ENCODE peak calls at places on chromosomes 1 and 21, in five cellular contexts. N is sigmoid colon, C is body of pancreas, L is GM23338, O is heart right ventricle. R is an unnamed sample.

GRCh38 chr1:94698759-94699502 is 121.2 kb upstream of the SLC44A3 start:
- DNase-seq in O (no peak), C (no peak), N (no peak), L (no peak), R (no peak)

GRCh38 chr1:153577624-153578051 is 12.0 kb upstream of the S100A2 start:
- DNase-seq in O (no peak), N (no peak), C (no peak), L (peak; percentile 11), R (no peak)

GRCh38 chr1:77954521-77954920 is 24.4 kb downstream of the FUBP1 start:
- DNase-seq in O (no peak), C (no peak), L (no peak), N (no peak), R (no peak)

GRCh38 chr1:11337536-11338350 is 64.7 kb downstream of the UBIAD1 start:
- DNase-seq in O (peak; percentile 21), C (peak; percentile 31), L (peak; percentile 82), N (no peak), R (no peak)

GRCh38 chr1:229197225-229197677 is 73.7 kb upstream of the RAB4A start:
- DNase-seq in O (no peak), C (no peak), N (no peak), L (no peak), R (no peak)

GRCh38 chr1:155062702-155063411 is 683 bp upstream of the EFNA4 start:
- DNase-seq in O (no peak), N (no peak), L (peak; percentile 88), C (peak; percentile 75), R (peak; percentile 69)

GRCh38 chr1:4655674-4656532 is 1.5 kb downstream of the AJAP1 start:
- DNase-seq in C (peak; percentile 49), O (peak; percentile 52), N (peak; percentile 73), L (no peak), R (peak; percentile 32)

GRCh38 chr1:113714606-113715269 is 44.5 kb downstream of the PHTF1 start:
- DNase-seq in C (peak; percentile 34), O (no peak), L (peak; percentile 25), N (no peak), R (no peak)

GRCh38 chr1:174953657-174954435 is 45.9 kb upstream of the CACYBP start:
- DNase-seq in N (no peak), L (peak; percentile 46), C (no peak), O (no peak), R (no peak)

GRCh38 chr1:54273092-54273836 is 73.3 kb downstream of the MRPL37 start:
- DNase-seq in O (peak; percentile 43), L (peak; percentile 72), C (peak; percentile 71), N (peak; percentile 96), R (peak; percentile 60)

GRCh38 chr1:66095190-66095589 is 302.5 kb downstream of the PDE4B start:
- DNase-seq in L (no peak), C (no peak), O (no peak), N (no peak), R (no peak)

GRCh38 chr1:6508154-6508875 is 16.8 kb upstream of the PLEKHG5 start:
- DNase-seq in O (no peak), C (no peak), L (no peak), N (no peak), R (no peak)

GRCh38 chr1:113292660-113293626 is 97.4 kb upstream of the MAGI3 start:
- DNase-seq in O (no peak), C (peak; percentile 17), L (no peak), N (no peak), R (no peak)

GRCh38 chr1:181768216-181768929 is 285.1 kb downstream of the CACNA1E start:
- DNase-seq in O (no peak), C (no peak), L (no peak), N (no peak), R (no peak)

GRCh38 chr1:208165659-208166058 is 78.5 kb downstream of the PLXNA2 start:
- DNase-seq in L (no peak), C (no peak), O (no peak), N (peak; percentile 71), R (peak; percentile 19)

GRCh38 chr1:163055005-163055404 is 14.2 kb upstream of the RGS4 start:
- DNase-seq in C (no peak), O (no peak), N (no peak), L (no peak), R (no peak)

GRCh38 chr1:147735423-147735822 is 25.0 kb downstream of the GJA5 start:
- DNase-seq in L (no peak), C (no peak), N (no peak), O (no peak), R (no peak)

GRCh38 chr1:226329237-226329636 is 20.3 kb upstream of the LIN9 start:
- DNase-seq in N (no peak), C (no peak), O (no peak), L (no peak), R (no peak)

GRCh38 chr1:62070384-62071011 is 124.2 kb upstream of the L1TD1 start:
- DNase-seq in N (no peak), O (no peak), L (peak; percentile 49), C (no peak), R (no peak)

GRCh38 chr1:206709772-206710456 is 25.2 kb downstream of the MAPKAPK2 start:
- DNase-seq in O (no peak), C (no peak), L (no peak), N (peak; percentile 17), R (no peak)

GRCh38 chr1:55067022-55067781 is 27.9 kb downstream of the PCSK9 start:
- DNase-seq in C (no peak), N (no peak), L (no peak), O (peak; percentile 76), R (peak; percentile 48)

GRCh38 chr1:6984996-6985395 is 199.7 kb downstream of the CAMTA1 start:
- DNase-seq in O (no peak), C (no peak), N (no peak), L (no peak), R (peak; percentile 42)

GRCh38 chr1:154751690-154752089 is 118.4 kb downstream of the KCNN3 start:
- DNase-seq in O (no peak), C (no peak), L (no peak), N (peak; percentile 83), R (no peak)

GRCh38 chr1:37631039-37631428 is 3.7 kb downstream of the RSPO1 start:
- DNase-seq in N (no peak), C (no peak), L (no peak), O (no peak), R (no peak)

GRCh38 chr1:51627672-51628071 is 10.8 kb downstream of the OSBPL9 start:
- DNase-seq in N (no peak), C (no peak), L (peak; percentile 75), O (no peak), R (no peak)

GRCh38 chr1:44029260-44029910 is 1.9 kb downstream of the SLC6A9 start:
- DNase-seq in L (peak; percentile 73), C (peak; percentile 49), O (peak; percentile 29), N (peak; percentile 69), R (no peak)

GRCh38 chr21:43312751-43313169 is 114.2 kb downstream of the SIK1 start:
- DNase-seq in N (no peak), L (peak; percentile 53), C (no peak), O (no peak), R (no peak)

GRCh38 chr1:167774710-167775109 is 52.9 kb downstream of the MPZL1 start:
- DNase-seq in C (no peak), N (no peak), L (no peak), O (no peak), R (no peak)

DNA sequence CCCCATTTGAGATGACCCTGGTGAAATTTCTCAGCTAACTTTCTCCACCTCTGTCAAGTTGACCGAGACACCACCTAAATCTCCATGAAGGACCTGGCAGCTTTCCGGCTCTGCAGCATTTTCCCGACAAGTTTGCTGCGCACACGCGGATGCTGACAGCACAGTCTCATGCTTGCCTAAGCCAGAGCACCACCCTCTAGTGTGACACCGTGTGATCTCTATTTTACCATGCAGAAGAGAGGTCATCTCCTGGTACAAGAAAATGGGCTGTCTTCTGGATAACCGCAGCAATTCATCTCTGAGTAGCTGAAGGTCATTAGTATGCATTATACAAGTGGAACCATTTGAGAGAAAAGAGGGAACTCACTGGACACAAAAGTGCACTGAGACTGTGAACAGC is 38.9 kb upstream of the H6PD start:
- DNase-seq in C (no peak), N (no peak), L (no peak), O (no peak), R (no peak)
- H3K4me1 ChIP-seq in C (peaks cover 9% of the 10 kb centered on the region), N (peaks cover 19% of the 10 kb centered on the region), L (peaks cover 3% of the 10 kb centered on the region), O (peaks cover 39% of the 10 kb centered on the region), R (no peaks in the 10 kb centered on the region)

DNA sequence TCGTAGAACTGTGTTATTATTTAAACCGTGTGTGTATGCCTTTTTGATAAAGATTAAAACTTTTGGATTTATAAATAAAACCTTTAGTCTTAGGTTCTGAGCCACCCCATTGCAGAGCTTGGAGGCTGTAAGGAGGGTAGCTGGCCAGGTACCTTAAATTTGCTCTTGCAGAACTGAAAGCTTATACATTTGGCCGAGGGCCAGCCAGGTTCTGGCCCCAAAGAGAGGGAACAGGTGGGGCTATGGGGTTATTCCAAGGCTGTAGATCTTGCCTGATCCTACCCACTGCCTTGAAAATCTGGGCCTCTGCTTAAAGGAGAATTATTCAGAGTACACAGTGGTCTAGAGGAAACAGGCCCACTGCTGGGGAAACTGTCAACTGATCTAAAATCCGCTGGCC is 59.6 kb downstream of the CAMK2N1 start:
- DNase-seq in C (no peak), L (no peak), N (no peak), O (no peak), R (no peak)
- H3K4me1 ChIP-seq in C (no peaks in the 10 kb centered on the region), L (no peaks in the 10 kb centered on the region), N (no peaks in the 10 kb centered on the region), O (no peaks in the 10 kb centered on the region), R (no peaks in the 10 kb centered on the region)

DNA sequence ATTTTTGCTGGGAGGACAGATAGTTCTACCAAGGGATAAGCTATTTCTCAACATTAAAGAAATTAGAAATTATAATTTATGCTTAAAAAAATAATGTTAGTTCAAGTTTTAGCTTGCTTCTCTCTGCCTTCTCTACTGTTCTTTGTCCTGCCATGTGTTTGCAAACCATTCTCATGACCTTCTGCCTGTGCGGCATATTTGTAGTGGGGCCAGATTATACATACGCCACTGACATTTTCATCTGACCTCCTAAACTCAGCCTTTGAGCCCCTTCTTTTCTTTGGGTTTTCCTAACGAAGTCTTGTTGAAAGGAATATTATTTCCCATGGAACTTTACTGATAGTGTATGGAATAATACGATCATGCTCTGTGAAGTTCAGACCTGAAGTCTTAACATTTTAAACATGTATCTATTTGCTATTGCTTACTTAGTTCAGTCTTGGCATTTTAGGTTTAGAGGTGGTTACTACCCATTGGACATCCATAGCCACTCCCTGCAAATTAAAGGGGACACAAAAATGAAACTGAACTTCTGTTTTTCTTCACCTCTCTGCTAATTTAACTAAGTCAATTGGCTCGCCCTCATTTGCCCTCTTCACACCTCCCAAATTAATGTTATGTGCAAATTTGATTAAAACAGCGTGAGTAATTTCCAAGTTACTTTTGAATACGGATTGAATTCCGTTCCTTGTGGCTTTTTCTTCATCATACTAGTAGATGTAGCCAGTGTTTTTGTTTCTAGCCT is 15.6 kb downstream of the LRRC8D start:
- DNase-seq in C (peak; percentile 18), O (no peak), L (no peak), N (no peak), R (no peak)
- H3K4me1 ChIP-seq in C (peaks cover 49% of the 10 kb centered on the region), O (peaks cover 11% of the 10 kb centered on the region), L (peaks cover 91% of the 10 kb centered on the region), N (peaks cover 30% of the 10 kb centered on the region), R (no peaks in the 10 kb centered on the region)

GRCh38 chr1:247335871-247336270 is 4.2 kb upstream of the ZNF496 start:
- DNase-seq in L (peak; percentile 67), N (no peak), C (no peak), O (no peak), R (no peak)
- H3K4me1 ChIP-seq in L (peaks cover 51% of the 10 kb centered on the region), N (peaks cover 43% of the 10 kb centered on the region), C (peaks cover 17% of the 10 kb centered on the region), O (peaks cover 56% of the 10 kb centered on the region), R (no peaks in the 10 kb centered on the region)

R was measured in breast epithelium.